ENCODE peak calls at places on chromosomes 12 and 14, in five cellular contexts. S is breast epithelium, N is sigmoid colon, A is transverse colon, H is prostate gland. M is an unnamed sample.

GRCh38 chr14:99260652-99261551 is 11.1 kb downstream of the BCL11B start:
- DNase-seq in S (no peak), N (no peak), A (no peak), H (no peak), M (peak; percentile 77)

GRCh38 chr12:131035268-131035681 is 81.6 kb downstream of the ADGRD1 start:
- DNase-seq in S (no peak), N (no peak), A (no peak), H (peak; percentile 37), M (peak; percentile 84)

GRCh38 chr12:24177889-24178288 is 228.4 kb upstream of the SOX5 start:
- DNase-seq in S (no peak), N (no peak), A (no peak), H (no peak), M (no peak)

GRCh38 chr14:94771191-94771905 is 1.4 kb upstream of the GSC start:
- DNase-seq in S (no peak), N (no peak), A (no peak), H (no peak), M (peak; percentile 64)

GRCh38 chr14:63710497-63710896 is 17.4 kb downstream of the SGPP1 start:
- DNase-seq in S (no peak), N (no peak), A (no peak), H (no peak), M (no peak)

GRCh38 chr14:52706286-52706685 is 714 bp upstream of the PSMC6 start:
- DNase-seq in S (no peak), N (no peak), A (no peak), H (no peak), M (no peak)

GRCh38 chr14:48323655-48324054 is 648.2 kb upstream of the MDGA2 start:
- DNase-seq in S (no peak), N (no peak), A (no peak), H (no peak), M (no peak)

GRCh38 chr14:37594238-37594915 is 672 bp downstream of the FOXA1 start:
- DNase-seq in S (no peak), N (no peak), A (peak; percentile 82), H (peak; percentile 90), M (no peak)

GRCh38 chr14:69475194-69475818 is 9.2 kb upstream of the PLEKHD1 start:
- DNase-seq in S (no peak), N (no peak), A (no peak), H (no peak), M (no peak)

GRCh38 chr12:77053259-77053658 is 12.1 kb downstream of the E2F7 start:
- DNase-seq in S (no peak), N (no peak), A (no peak), H (no peak), M (no peak)

DNA sequence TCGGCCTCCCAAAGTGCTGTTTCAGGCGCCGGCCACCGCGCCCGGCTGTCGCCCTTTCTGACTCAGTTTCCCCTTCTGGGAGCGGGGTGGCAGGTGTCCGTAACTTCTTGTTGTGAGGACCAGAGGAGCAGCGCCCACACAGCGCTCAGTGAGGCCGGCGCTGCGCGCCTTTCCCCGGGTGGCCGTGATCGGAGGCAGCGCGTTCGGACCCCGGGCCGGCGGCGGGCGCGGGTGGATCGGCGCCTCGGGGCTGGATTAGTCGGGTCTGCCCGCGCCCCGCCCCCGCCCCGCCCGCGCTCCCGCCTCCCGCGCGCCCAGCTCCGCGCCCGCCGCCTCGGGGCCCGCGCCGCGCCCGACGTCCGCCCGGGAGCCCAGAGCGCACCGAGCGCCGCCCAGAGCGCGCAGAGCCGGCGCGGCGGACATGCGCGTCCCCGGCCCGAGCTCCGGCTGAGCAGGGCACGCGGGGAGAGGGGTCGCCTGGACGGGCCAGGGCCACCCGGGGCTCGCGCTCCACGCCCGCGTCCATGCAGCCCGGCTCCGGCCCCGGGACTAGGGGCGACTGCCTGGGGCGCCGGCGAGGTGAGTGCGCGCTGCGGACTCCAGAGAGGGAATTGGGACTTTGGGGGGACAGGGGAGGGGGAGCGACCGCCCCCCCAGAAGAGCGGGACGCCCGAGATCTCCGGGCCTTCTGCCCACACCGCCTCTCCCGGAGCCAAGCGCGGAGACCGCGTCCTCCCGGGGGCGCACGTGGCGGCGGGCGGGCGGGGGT is 50.5 kb downstream of the LRCOL1 start:
- DNase-seq in S (no peak), N (no peak), A (peak; percentile 51), H (peak; percentile 29), M (peak; percentile 85)
- TF ChIP-seq POLR2AphosphoS5 in S (no peak), N (no peak), A (no peak), H (no peak), M (no peak)

GRCh38 chr12:89949457-89950195 is 241.0 kb upstream of the ATP2B1 start:
- DNase-seq in S (no peak), N (no peak), A (peak; percentile 45), H (peak; percentile 27), M (no peak)
- H3K27ac ChIP-seq in S (peak overlapping the region; percentile 60), N (peak overlapping the region; percentile 66), A (peak overlapping the region; percentile 76), H (peak overlapping the region; percentile 25), M (no peak overlapping the region)

GRCh38 chr12:94510128-94510527 is 50.5 kb upstream of the CEP83 start:
- DNase-seq in S (no peak), N (no peak), A (no peak), H (no peak), M (no peak)

GRCh38 chr12:94509317-94509716 is 49.6 kb upstream of the CEP83 start:
- DNase-seq in S (no peak), N (no peak), A (no peak), H (no peak), M (no peak)

GRCh38 chr12:94511506-94511905 is 51.8 kb upstream of the CEP83 start:
- DNase-seq in S (no peak), N (no peak), A (no peak), H (no peak), M (no peak)

GRCh38 chr12:94516985-94517384 is 57.3 kb upstream of the CEP83 start:
- DNase-seq in S (no peak), N (no peak), A (no peak), H (no peak), M (no peak)

DNA sequence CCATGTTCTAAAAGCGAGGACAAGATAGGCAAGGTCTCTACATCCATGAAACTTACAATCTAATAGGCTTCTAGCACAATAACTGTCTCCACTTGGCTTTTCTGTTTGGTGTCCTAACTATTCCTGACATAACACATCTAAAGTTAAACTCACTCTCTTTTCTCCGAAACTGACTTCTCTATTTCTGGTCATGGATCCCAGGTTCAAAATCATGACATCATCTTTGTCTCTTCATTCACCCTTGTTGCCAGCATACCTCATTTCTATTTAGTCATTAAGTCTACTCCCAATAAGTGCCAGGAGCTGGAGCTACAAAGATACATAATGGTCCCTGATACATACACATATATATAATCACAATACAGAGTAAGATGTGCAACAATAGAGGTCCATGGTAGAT is 53.9 kb upstream of the CEP83 start:
- DNase-seq in S (no peak), N (no peak), A (no peak), H (no peak), M (no peak)
- H3K27me3 ChIP-seq in S (no peaks in the 10 kb centered on the region), N (no peaks in the 10 kb centered on the region), A (no peaks in the 10 kb centered on the region), H (no peaks in the 10 kb centered on the region), M (no peaks in the 10 kb centered on the region)

DNA sequence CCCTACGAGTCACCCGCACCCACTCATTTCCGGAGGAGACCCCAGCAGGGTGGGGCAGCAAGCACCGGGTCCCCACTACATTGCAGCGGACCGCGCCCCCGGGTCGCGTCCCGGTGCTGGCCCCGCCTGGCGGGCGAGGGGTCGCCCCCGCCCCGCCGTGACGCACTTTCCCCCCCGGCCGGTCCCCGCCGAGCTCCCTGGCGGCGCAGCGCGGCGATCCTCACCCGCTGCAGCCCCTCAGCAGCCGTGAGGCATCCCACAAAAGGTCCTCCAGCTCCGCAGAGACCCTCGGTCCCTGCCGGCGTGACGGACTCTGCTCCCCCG is 106.0 kb downstream of the PRICKLE1 start:
- DNase-seq in S (no peak), N (peak; percentile 69), A (peak; percentile 35), H (peak; percentile 11), M (peak; percentile 89)
- TF ChIP-seq POLR2AphosphoS5 in S (no peak), N (peak; percentile 14), A (no peak), H (no peak), M (no peak)

GRCh38 chr12:49019435-49020317 is 1.1 kb upstream of the PRKAG1 start:
- DNase-seq in S (no peak), N (no peak), A (peak; percentile 38), H (no peak), M (no peak)
- H3K27ac ChIP-seq in S (peak overlapping the region; percentile 97), N (peak overlapping the region; percentile 93), A (peak overlapping the region; percentile 98), H (peak overlapping the region; percentile 91), M (peak overlapping the region; percentile 96)

DNA sequence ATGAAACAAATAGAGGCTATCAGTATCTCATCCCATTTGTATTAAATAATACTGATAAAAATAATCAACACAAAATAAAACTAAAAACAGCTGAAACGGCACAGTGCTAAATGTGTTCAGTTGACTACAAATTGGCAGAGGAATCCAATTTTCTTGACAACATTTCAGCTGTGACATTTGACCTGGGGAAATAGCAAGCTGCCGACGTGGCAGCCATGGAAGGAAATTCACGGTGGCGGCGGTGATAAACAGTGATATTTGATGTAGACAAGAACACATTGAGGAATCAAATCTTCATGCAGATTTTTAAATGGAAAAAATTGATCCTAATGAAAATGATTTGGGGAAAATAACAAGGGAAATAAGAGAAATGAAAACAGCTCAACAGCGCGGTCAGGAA is 159.1 kb upstream of the RTL1 start:
- DNase-seq in S (no peak), N (peak; percentile 3), A (no peak), H (no peak), M (peak; percentile 24)
- H3K27me3 ChIP-seq in S (no peaks in the 10 kb centered on the region), N (no peaks in the 10 kb centered on the region), A (no peaks in the 10 kb centered on the region), H (no peaks in the 10 kb centered on the region), M (no peaks in the 10 kb centered on the region)

DNA sequence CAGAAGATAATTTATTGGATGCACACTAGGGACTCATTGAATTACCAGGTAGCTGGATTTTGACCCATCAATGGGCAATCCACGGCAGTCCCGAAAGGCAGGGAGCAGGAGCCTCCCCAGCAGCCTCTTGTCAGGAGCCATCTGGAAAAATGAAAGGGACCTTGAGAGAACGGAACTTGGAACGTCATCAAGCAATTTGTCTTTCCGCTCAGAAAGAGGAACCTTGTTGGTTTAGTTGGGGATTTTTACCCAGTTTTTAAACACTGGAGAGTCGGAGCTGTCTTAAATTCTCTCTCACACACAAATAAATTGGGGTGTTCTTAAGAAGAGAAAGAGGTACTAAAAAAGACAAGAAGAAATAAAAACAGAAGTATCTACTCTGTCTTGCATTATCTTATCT is 1351.7 kb upstream of the TMEM132C start:
- DNase-seq in S (no peak), N (no peak), A (no peak), H (no peak), M (no peak)
- TF ChIP-seq POLR2AphosphoS5 in S (no peak), N (no peak), A (no peak), H (no peak), M (no peak)

GRCh38 chr12:96194901-96195844 is 998 bp downstream of the ELK3 start:
- DNase-seq in S (peak; percentile 36), N (peak; percentile 79), A (peak; percentile 62), H (peak; percentile 44), M (peak; percentile 85)
- H3K27ac ChIP-seq in S (peak overlapping the region; percentile 95), N (peak overlapping the region; percentile 87), A (peak overlapping the region; percentile 80), H (peak overlapping the region; percentile 48), M (peak overlapping the region; percentile 92)

M was measured in spleen.